ENCODE peak calls at places on chromosomes 3 and 15, in nine cellular contexts. One of them, this sample, is unnamed.

GRCh38 chr3:143571548-143571947 is 276.7 kb downstream of the SLC9A9 start:
- DNase-seq in foreskin keratinocyte: no peak
- DNase-seq in activated T-cell treated with anti-CD3 and anti-CD28 coated beads, Interleukin-2, amount 50 U/mL, for 72 hours: no peak
- DNase-seq in KBM-7: no peak
- DNase-seq in GOT3: no peak
- DNase-seq in HCEC 1CT: no peak
- DNase-seq in CD8-positive, alpha-beta memory T cell: no peak
- DNase-seq in cardiac fibroblast: peak; percentile 52
- DNase-seq in Kasumi-1: peak; percentile 28
- DNase-seq in this sample: no peak

GRCh38 chr3:6540981-6541380 is 319.9 kb upstream of the GRM7 start:
- DNase-seq in Kasumi-1: no peak
- DNase-seq in activated T-cell treated with anti-CD3 and anti-CD28 coated beads, Interleukin-2, amount 50 U/mL, for 72 hours: no peak
- DNase-seq in foreskin keratinocyte: no peak
- DNase-seq in HCEC 1CT: no peak
- DNase-seq in KBM-7: no peak
- DNase-seq in CD8-positive, alpha-beta memory T cell: no peak
- DNase-seq in GOT3: no peak
- DNase-seq in cardiac fibroblast: no peak
- DNase-seq in this sample: no peak

GRCh38 chr3:45043715-45044299 is 17.7 kb downstream of the CLEC3B start:
- DNase-seq in foreskin keratinocyte: no peak
- DNase-seq in HCEC 1CT: peak; percentile 93
- DNase-seq in CD8-positive, alpha-beta memory T cell: no peak
- DNase-seq in activated T-cell treated with anti-CD3 and anti-CD28 coated beads, Interleukin-2, amount 50 U/mL, for 72 hours: no peak
- DNase-seq in cardiac fibroblast: peak; percentile 91
- DNase-seq in GOT3: no peak
- DNase-seq in Kasumi-1: peak; percentile 11
- DNase-seq in KBM-7: peak; percentile 22
- DNase-seq in this sample: peak; percentile 42

GRCh38 chr15:37810381-37810780 is 124.1 kb upstream of the TMCO5A start:
- DNase-seq in Kasumi-1: no peak
- DNase-seq in GOT3: no peak
- DNase-seq in foreskin keratinocyte: no peak
- DNase-seq in CD8-positive, alpha-beta memory T cell: no peak
- DNase-seq in activated T-cell treated with anti-CD3 and anti-CD28 coated beads, Interleukin-2, amount 50 U/mL, for 72 hours: no peak
- DNase-seq in cardiac fibroblast: no peak
- DNase-seq in HCEC 1CT: no peak
- DNase-seq in KBM-7: no peak
- DNase-seq in this sample: no peak

GRCh38 chr3:183502237-183502636 is 53.3 kb downstream of the KLHL6 start:
- DNase-seq in Kasumi-1: no peak
- DNase-seq in GOT3: no peak
- DNase-seq in foreskin keratinocyte: no peak
- DNase-seq in KBM-7: no peak
- DNase-seq in cardiac fibroblast: no peak
- DNase-seq in activated T-cell treated with anti-CD3 and anti-CD28 coated beads, Interleukin-2, amount 50 U/mL, for 72 hours: no peak
- DNase-seq in CD8-positive, alpha-beta memory T cell: no peak
- DNase-seq in HCEC 1CT: no peak
- DNase-seq in this sample: no peak

GRCh38 chr3:105823149-105823866 is 45.5 kb downstream of the CBLB start:
- DNase-seq in CD8-positive, alpha-beta memory T cell: no peak
- DNase-seq in Kasumi-1: no peak
- DNase-seq in GOT3: no peak
- DNase-seq in cardiac fibroblast: peak; percentile 95
- DNase-seq in foreskin keratinocyte: peak; percentile 75
- DNase-seq in HCEC 1CT: peak; percentile 98
- DNase-seq in KBM-7: no peak
- DNase-seq in activated T-cell treated with anti-CD3 and anti-CD28 coated beads, Interleukin-2, amount 50 U/mL, for 72 hours: peak; percentile 46
- DNase-seq in this sample: no peak

GRCh38 chr3:113275876-113276580 is 64.7 kb downstream of the BOC start:
- DNase-seq in Kasumi-1: no peak
- DNase-seq in KBM-7: no peak
- DNase-seq in foreskin keratinocyte: no peak
- DNase-seq in GOT3: peak; percentile 27
- DNase-seq in CD8-positive, alpha-beta memory T cell: no peak
- DNase-seq in cardiac fibroblast: peak; percentile 68
- DNase-seq in activated T-cell treated with anti-CD3 and anti-CD28 coated beads, Interleukin-2, amount 50 U/mL, for 72 hours: no peak
- DNase-seq in HCEC 1CT: peak; percentile 17
- DNase-seq in this sample: peak; percentile 67

GRCh38 chr3:159082514-159082913 is 280.7 kb downstream of the MFSD1 start:
- DNase-seq in KBM-7: peak; percentile 31
- DNase-seq in Kasumi-1: peak; percentile 59
- DNase-seq in GOT3: no peak
- DNase-seq in activated T-cell treated with anti-CD3 and anti-CD28 coated beads, Interleukin-2, amount 50 U/mL, for 72 hours: no peak
- DNase-seq in cardiac fibroblast: peak; percentile 57
- DNase-seq in CD8-positive, alpha-beta memory T cell: no peak
- DNase-seq in HCEC 1CT: peak; percentile 98
- DNase-seq in foreskin keratinocyte: no peak
- DNase-seq in this sample: no peak

GRCh38 chr3:145251311-145251710 is 909.7 kb downstream of the PLOD2 start:
- DNase-seq in GOT3: no peak
- DNase-seq in KBM-7: no peak
- DNase-seq in Kasumi-1: no peak
- DNase-seq in HCEC 1CT: no peak
- DNase-seq in foreskin keratinocyte: no peak
- DNase-seq in activated T-cell treated with anti-CD3 and anti-CD28 coated beads, Interleukin-2, amount 50 U/mL, for 72 hours: no peak
- DNase-seq in cardiac fibroblast: no peak
- DNase-seq in CD8-positive, alpha-beta memory T cell: no peak
- DNase-seq in this sample: no peak

GRCh38 chr3:194960446-194961032 is 274.9 kb downstream of the FAM43A start:
- DNase-seq in KBM-7: no peak
- DNase-seq in HCEC 1CT: no peak
- DNase-seq in activated T-cell treated with anti-CD3 and anti-CD28 coated beads, Interleukin-2, amount 50 U/mL, for 72 hours: no peak
- DNase-seq in GOT3: no peak
- DNase-seq in cardiac fibroblast: no peak
- DNase-seq in Kasumi-1: no peak
- DNase-seq in CD8-positive, alpha-beta memory T cell: no peak
- DNase-seq in foreskin keratinocyte: no peak
- DNase-seq in this sample: no peak

GRCh38 chr15:28892789-28893610 is 7.2 kb downstream of the APBA2 start:
- DNase-seq in GOT3: no peak
- DNase-seq in Kasumi-1: no peak
- DNase-seq in CD8-positive, alpha-beta memory T cell: no peak
- DNase-seq in KBM-7: peak; percentile 77
- DNase-seq in HCEC 1CT: peak; percentile 22
- DNase-seq in foreskin keratinocyte: no peak
- DNase-seq in activated T-cell treated with anti-CD3 and anti-CD28 coated beads, Interleukin-2, amount 50 U/mL, for 72 hours: no peak
- DNase-seq in cardiac fibroblast: peak; percentile 28
- DNase-seq in this sample: no peak

GRCh38 chr3:18868911-18869689 is 279.2 kb upstream of the KCNH8 start:
- DNase-seq in CD8-positive, alpha-beta memory T cell: no peak
- DNase-seq in foreskin keratinocyte: peak; percentile 35
- DNase-seq in cardiac fibroblast: no peak
- DNase-seq in activated T-cell treated with anti-CD3 and anti-CD28 coated beads, Interleukin-2, amount 50 U/mL, for 72 hours: peak; percentile 41
- DNase-seq in Kasumi-1: no peak
- DNase-seq in HCEC 1CT: no peak
- DNase-seq in GOT3: no peak
- DNase-seq in KBM-7: no peak
- DNase-seq in this sample: no peak

GRCh38 chr3:126308394-126309125 is 48.6 kb downstream of the KLF15 start:
- DNase-seq in KBM-7: no peak
- DNase-seq in cardiac fibroblast: no peak
- DNase-seq in GOT3: no peak
- DNase-seq in CD8-positive, alpha-beta memory T cell: no peak
- DNase-seq in HCEC 1CT: no peak
- DNase-seq in Kasumi-1: no peak
- DNase-seq in activated T-cell treated with anti-CD3 and anti-CD28 coated beads, Interleukin-2, amount 50 U/mL, for 72 hours: no peak
- DNase-seq in foreskin keratinocyte: no peak
- DNase-seq in this sample: no peak

GRCh38 chr15:74406992-74407705 is 26.6 kb downstream of the SEMA7A start:
- DNase-seq in cardiac fibroblast: peak; percentile 89
- DNase-seq in CD8-positive, alpha-beta memory T cell: no peak
- DNase-seq in KBM-7: peak; percentile 70
- DNase-seq in foreskin keratinocyte: peak; percentile 75
- DNase-seq in HCEC 1CT: peak; percentile 94
- DNase-seq in activated T-cell treated with anti-CD3 and anti-CD28 coated beads, Interleukin-2, amount 50 U/mL, for 72 hours: no peak
- DNase-seq in GOT3: peak; percentile 71
- DNase-seq in Kasumi-1: no peak
- DNase-seq in this sample: peak; percentile 54

GRCh38 chr3:64063207-64063981 is 40.1 kb upstream of the PSMD6 start:
- DNase-seq in activated T-cell treated with anti-CD3 and anti-CD28 coated beads, Interleukin-2, amount 50 U/mL, for 72 hours: no peak
- DNase-seq in KBM-7: no peak
- DNase-seq in HCEC 1CT: no peak
- DNase-seq in foreskin keratinocyte: no peak
- DNase-seq in cardiac fibroblast: peak; percentile 89
- DNase-seq in CD8-positive, alpha-beta memory T cell: no peak
- DNase-seq in Kasumi-1: no peak
- DNase-seq in GOT3: no peak
- DNase-seq in this sample: no peak

This sample was measured in pons.